ENCODE peak calls at places on chromosomes 16 and 17, in six cellular contexts. B is pancreas, V is GM23248, Q is mammary epithelial cell, F is left ventricle myocardium inferior, T is body of pancreas. N is an unnamed sample. For H3K27me3, the result is how much of the 10 kb centered on the place peaks cover.

GRCh38 chr17:64411999-64412771 is 21.5 kb upstream of the PECAM1 start:
- DNase-seq in V (peak), Q (no peak), F (peak), B (peak), T (peak), N (no peak)

GRCh38 chr17:33401253-33401652 is 108.2 kb upstream of the ASIC2 start:
- DNase-seq in V (no peak), Q (no peak), T (no peak), B (no peak), F (no peak), N (no peak)

GRCh38 chr17:80539022-80539421 is 5.6 kb upstream of the RPTOR start:
- DNase-seq in Q (no peak), F (no peak), T (no peak), V (peak), B (no peak), N (no peak)

GRCh38 chr16:86078121-86078600 is 179.2 kb downstream of the IRF8 start:
- DNase-seq in Q (no peak), B (no peak), V (no peak), F (no peak), T (no peak), N (no peak)

GRCh38 chr16:54347961-54348360 is 61.4 kb upstream of the IRX3 start:
- DNase-seq in V (no peak), B (no peak), F (no peak), Q (peak), T (no peak), N (no peak)

GRCh38 chr16:19071811-19072777 is 4.7 kb downstream of the COQ7 start:
- DNase-seq in B (no peak), Q (peak), T (peak), V (peak), F (peak), N (no peak)

GRCh38 chr17:77881545-77881944 is 77.0 kb upstream of the TNRC6C start:
- DNase-seq in T (peak), V (peak), B (peak), Q (peak), F (peak), N (no peak)

GRCh38 chr16:65122974-65123845 is 1.3 kb upstream of the CDH11 start:
- DNase-seq in F (peak), V (peak), T (no peak), Q (no peak), B (peak), N (no peak)

GRCh38 chr16:86901483-86901882 is 323.1 kb downstream of the FOXL1 start:
- DNase-seq in F (no peak), B (no peak), V (peak), T (peak), Q (peak), N (no peak)

GRCh38 chr16:30527635-30528178 is 1.3 kb upstream of the ZNF768 start:
- DNase-seq in T (peak), F (no peak), B (no peak), Q (peak), V (peak), N (no peak)

GRCh38 chr16:58384437-58385055 is 7.7 kb upstream of the GINS3 start:
- DNase-seq in T (no peak), V (no peak), Q (peak), F (no peak), B (no peak), N (no peak)

GRCh38 chr17:20999044-20999573 is 43.7 kb downstream of the USP22 start:
- DNase-seq in F (no peak), B (no peak), V (peak), T (no peak), Q (no peak), N (no peak)

GRCh38 chr17:77909236-77909635 is 49.3 kb upstream of the TNRC6C start:
- DNase-seq in Q (no peak), T (no peak), B (no peak), F (peak), V (no peak), N (no peak)

GRCh38 chr17:38745545-38745944 is 2.6 kb downstream of the PCGF2 start:
- DNase-seq in V (peak), B (no peak), Q (no peak), T (no peak), F (no peak), N (no peak)

GRCh38 chr17:63035695-63036094 is 69.7 kb downstream of the TANC2 start:
- DNase-seq in F (no peak), T (no peak), V (peak), Q (no peak), B (no peak), N (no peak)

GRCh38 chr16:12646490-12647274 is 157.0 kb downstream of the CPPED1 start:
- DNase-seq in T (peak), V (peak), F (no peak), B (no peak), Q (no peak), N (peak)

GRCh38 chr17:731943-732787 is at the start of gene TLCD3A:
- DNase-seq in T (peak), Q (peak), F (peak), V (peak), B (peak), N (no peak)

GRCh38 chr17:64406321-64407200 is 15.9 kb upstream of the PECAM1 start:
- DNase-seq in F (no peak), V (peak), T (no peak), B (no peak), Q (no peak), N (no peak)

GRCh38 chr17:67600408-67600807 is 117.3 kb upstream of the NOL11 start:
- DNase-seq in T (no peak), F (no peak), Q (no peak), V (no peak), B (no peak), N (no peak)

GRCh38 chr17:78173025-78173715 is 4.8 kb downstream of the SYNGR2 start:
- DNase-seq in V (no peak), B (no peak), T (no peak), F (no peak), Q (no peak), N (no peak)

GRCh38 chr17:27929990-27930389 is 36.8 kb upstream of the LYRM9 start:
- DNase-seq in V (no peak), T (no peak), Q (no peak), F (no peak), B (no peak), N (no peak)

GRCh38 chr17:60047046-60047445 is 31.7 kb downstream of the HEATR6 start:
- DNase-seq in V (no peak), B (no peak), F (no peak), Q (no peak), T (no peak), N (no peak)

GRCh38 chr17:75535119-75535537 is 9.6 kb downstream of the LLGL2 start:
- DNase-seq in B (no peak), T (no peak), F (no peak), Q (no peak), V (no peak), N (no peak)

GRCh38 chr17:19382581-19383444 is 4.2 kb downstream of the MFAP4 start:
- DNase-seq in T (no peak), Q (no peak), V (no peak), F (no peak), B (no peak), N (no peak)

GRCh38 chr16:49277766-49278566 is 3.7 kb downstream of the CBLN1 start:
- DNase-seq in T (no peak), Q (no peak), F (no peak), V (no peak), B (no peak), N (no peak)
- H3K27me3 ChIP-seq in T (half or more), Q (half or more), F (half or more), V (half or more), B (under half), N (half or more)

GRCh38 chr17:74272731-74273201 is 1.3 kb upstream of the DNAI2 start:
- DNase-seq in F (peak), B (no peak), Q (no peak), V (no peak), T (no peak), N (no peak)

GRCh38 chr17:74276561-74277009 is 2.6 kb downstream of the DNAI2 start:
- DNase-seq in T (no peak), F (peak), Q (no peak), V (no peak), B (no peak), N (no peak)

GRCh38 chr17:74276051-74276476 is 2.0 kb downstream of the DNAI2 start:
- DNase-seq in F (peak), V (peak), T (no peak), B (no peak), Q (no peak), N (no peak)

GRCh38 chr17:74274060-74274702 is at the start of gene DNAI2:
- DNase-seq in F (no peak), B (no peak), Q (no peak), T (peak), V (no peak), N (no peak)

GRCh38 chr17:74274703-74275340 is 788 bp downstream of the DNAI2 start:
- DNase-seq in T (no peak), F (no peak), B (no peak), Q (no peak), V (no peak), N (no peak)
- H3K4me3 ChIP-seq in T (no peak), F (no peak), B (no peak), Q (no peak), V (no peak), N (no peak)

GRCh38 chr17:8110456-8110804 is 7.9 kb downstream of the ALOXE3 start:
- DNase-seq in F (no peak), V (no peak), Q (no peak), T (no peak), B (no peak), N (no peak)
- H3K27me3 ChIP-seq in F (half or more), V (under half), Q (under half), T (under half), B (under half), N (under half)

DNA sequence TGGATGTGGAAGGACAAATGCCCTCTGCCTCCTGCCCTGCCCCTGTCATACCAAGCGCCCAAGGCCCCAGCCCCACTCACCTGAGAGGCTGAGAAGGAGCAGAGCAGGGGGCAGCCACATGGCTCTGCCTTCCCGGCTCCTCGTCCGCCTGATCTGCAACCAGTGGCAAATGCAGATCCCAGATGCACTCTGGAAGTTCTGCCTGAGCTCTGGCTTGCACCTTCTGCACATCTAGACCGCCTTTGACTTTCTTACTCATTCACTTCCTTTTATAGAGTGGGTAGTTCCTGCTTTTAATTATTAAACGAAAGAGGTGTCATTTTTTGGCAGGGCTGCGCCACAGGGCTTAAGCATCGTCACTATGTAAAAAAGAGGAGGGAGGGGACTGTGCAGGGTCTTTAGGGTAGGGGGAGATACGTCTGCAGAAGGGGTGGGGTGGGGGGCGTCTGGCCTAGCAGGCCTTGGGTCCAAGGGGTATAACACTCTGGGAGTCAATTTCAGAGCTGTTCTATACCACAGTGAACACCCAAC is at the start of gene CD300LB:
- DNase-seq in F (no peak), V (no peak), T (no peak), B (no peak), Q (no peak), N (no peak)
- H3K4me3 ChIP-seq in F (no peak), V (no peak), T (no peak), B (no peak), Q (no peak), N (no peak)

GRCh38 chr17:58242171-58242784 is 3.9 kb downstream of the LPO start:
- DNase-seq in V (no peak), B (no peak), F (no peak), Q (no peak), T (no peak), N (no peak)

GRCh38 chr17:58235821-58236220 is 2.6 kb upstream of the LPO start:
- DNase-seq in F (no peak), T (no peak), V (no peak), B (no peak), Q (no peak), N (no peak)

GRCh38 chr17:58236394-58236793 is 2.0 kb upstream of the LPO start:
- DNase-seq in F (no peak), Q (no peak), V (no peak), B (no peak), T (no peak), N (no peak)

GRCh38 chr17:58239987-58240386 is 1.6 kb downstream of the LPO start:
- DNase-seq in F (no peak), T (no peak), Q (no peak), B (no peak), V (no peak), N (no peak)

DNA sequence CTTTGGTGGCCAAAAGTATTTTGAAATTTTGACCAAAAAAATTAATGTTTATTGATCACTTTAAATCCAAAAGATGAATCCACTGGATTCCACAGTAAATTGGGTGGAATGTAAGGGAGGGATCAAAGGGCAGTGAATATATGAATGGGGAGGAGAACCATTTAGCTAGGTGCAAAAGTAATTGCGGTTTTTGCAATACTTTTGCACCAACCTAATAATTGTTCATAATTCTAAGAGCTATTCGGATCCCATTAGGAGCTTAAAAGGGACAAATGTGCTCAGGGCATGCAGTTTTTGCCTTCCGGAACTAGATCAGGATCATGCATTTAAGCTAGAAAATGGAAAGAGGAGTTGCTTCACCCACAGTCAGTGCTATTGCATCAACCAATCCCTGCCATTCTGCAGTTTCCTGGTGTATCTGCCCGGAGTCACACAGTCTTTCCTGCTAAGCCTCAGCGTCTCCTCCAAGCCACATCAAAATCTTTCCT is at the start of gene LPO:
- DNase-seq in B (no peak), F (no peak), T (no peak), Q (no peak), V (no peak), N (no peak)
- H3K27me3 ChIP-seq in B (under half), F (half or more), T (under half), Q (under half), V (under half), N (under half)

GRCh38 chr17:3917391-3917931 is 1.2 kb upstream of the P2RX1 start:
- DNase-seq in Q (no peak), V (no peak), F (peak), B (no peak), T (peak), N (no peak)
- H3K4me3 ChIP-seq in Q (no peak), V (no peak), F (no peak), B (no peak), T (no peak), N (no peak)

GRCh38 chr17:4641297-4642195 is at the start of gene ALOX15:
- DNase-seq in F (no peak), B (no peak), T (no peak), Q (no peak), V (no peak), N (no peak)
- H3K27me3 ChIP-seq in F (half or more), B (under half), T (under half), Q (under half), V (half or more), N (under half)

N was measured in BJ.